ENCODE peak calls at places on chromosome 17, in six cellular contexts. L is glutamatergic neuron, C is neural crest cell, M is fibroblast of lung, K is GM12865, N is BE2C. O is an unnamed sample.

GRCh38 chr17:71099003-71099710 is 929.8 kb downstream of the KCNJ2 start:
- DNase-seq in L (no peak), M (no peak), C (no peak), K (no peak), N (no peak), O (no peak)

GRCh38 chr17:50218771-50219315 is 17.4 kb upstream of the COL1A1 start:
- DNase-seq in L (no peak), N (no peak), M (peak; percentile 98), K (no peak), C (no peak), O (peak; percentile 86)

GRCh38 chr17:38454528-38454927 is 26.3 kb downstream of the ARHGAP23 start:
- DNase-seq in C (no peak), N (peak; percentile 71), M (peak; percentile 78), L (no peak), K (no peak), O (peak; percentile 76)

GRCh38 chr17:57481901-57482300 is 225.6 kb downstream of the MSI2 start:
- DNase-seq in C (no peak), M (peak; percentile 100), L (no peak), N (no peak), K (no peak), O (peak; percentile 100)

GRCh38 chr17:77451894-77452852 is 311.4 kb downstream of the SEC14L1 start:
- DNase-seq in N (peak; percentile 81), L (peak; percentile 84), M (peak; percentile 81), C (no peak), K (peak; percentile 43), O (peak; percentile 78)

GRCh38 chr17:59357219-59357699 is 25.8 kb downstream of the YPEL2 start:
- DNase-seq in M (peak; percentile 84), K (no peak), N (no peak), L (no peak), C (no peak), O (no peak)

GRCh38 chr17:62807812-62808575 is at the start of gene MARCHF10:
- DNase-seq in N (peak; percentile 85), K (peak; percentile 15), C (no peak), L (peak; percentile 36), M (peak; percentile 27), O (no peak)

GRCh38 chr17:20281860-20282259 is 185.5 kb downstream of the LGALS9B start:
- DNase-seq in L (peak; percentile 30), K (no peak), M (peak; percentile 19), C (no peak), N (no peak), O (no peak)

GRCh38 chr17:81057079-81057730 is 22.3 kb downstream of the BAIAP2 start:
- DNase-seq in L (no peak), M (no peak), C (no peak), N (peak; percentile 71), K (no peak), O (peak; percentile 8)

GRCh38 chr17:63039342-63039741 is 73.3 kb downstream of the TANC2 start:
- DNase-seq in L (no peak), K (no peak), N (peak; percentile 9), C (no peak), M (peak; percentile 17), O (no peak)

GRCh38 chr17:63189930-63190329 is 223.9 kb downstream of the TANC2 start:
- DNase-seq in C (no peak), K (no peak), L (no peak), M (no peak), N (no peak), O (no peak)

GRCh38 chr17:2054740-2055493 is at the start of gene HIC1:
- DNase-seq in N (peak; percentile 67), L (peak; percentile 84), C (peak; percentile 73), M (peak; percentile 74), K (peak; percentile 87), O (peak; percentile 69)

GRCh38 chr17:48556534-48557401 is 11.9 kb upstream of the HOXB2 start:
- DNase-seq in K (no peak), N (no peak), L (no peak), C (no peak), M (peak; percentile 61), O (no peak)

GRCh38 chr17:63150994-63151464 is 185.0 kb downstream of the TANC2 start:
- DNase-seq in N (no peak), K (no peak), M (peak; percentile 73), C (peak; percentile 15), L (peak; percentile 26), O (peak; percentile 22)

GRCh38 chr17:58402679-58403078 is 14.7 kb downstream of the RNF43 start:
- DNase-seq in N (no peak), L (no peak), K (no peak), M (peak; percentile 81), C (no peak), O (no peak)

GRCh38 chr17:70767102-70767701 is 597.9 kb downstream of the KCNJ2 start:
- DNase-seq in M (peak; percentile 33), L (no peak), C (peak; percentile 21), K (peak; percentile 32), N (peak; percentile 19), O (peak; percentile 30)

GRCh38 chr17:43669971-43670644 is 8.4 kb upstream of the MEOX1 start:
- DNase-seq in M (peak; percentile 53), L (no peak), K (no peak), N (no peak), C (no peak), O (no peak)

GRCh38 chr17:9875441-9875840 is 29.6 kb downstream of the RCVRN start:
- DNase-seq in M (peak; percentile 90), C (no peak), L (no peak), N (no peak), K (no peak), O (peak; percentile 39)

GRCh38 chr17:57911834-57912673 is 43.2 kb downstream of the CUEDC1 start:
- DNase-seq in L (no peak), M (peak; percentile 77), C (no peak), N (peak; percentile 60), K (no peak), O (no peak)

GRCh38 chr17:30005709-30006320 is 64.4 kb downstream of the EFCAB5 start:
- DNase-seq in L (no peak), C (no peak), K (no peak), M (peak; percentile 68), N (no peak), O (no peak)
- TF ChIP-seq CTCF in L (no peak), C (no peak), K (no peak), M (no peak), N (no peak), O (no peak)

DNA sequence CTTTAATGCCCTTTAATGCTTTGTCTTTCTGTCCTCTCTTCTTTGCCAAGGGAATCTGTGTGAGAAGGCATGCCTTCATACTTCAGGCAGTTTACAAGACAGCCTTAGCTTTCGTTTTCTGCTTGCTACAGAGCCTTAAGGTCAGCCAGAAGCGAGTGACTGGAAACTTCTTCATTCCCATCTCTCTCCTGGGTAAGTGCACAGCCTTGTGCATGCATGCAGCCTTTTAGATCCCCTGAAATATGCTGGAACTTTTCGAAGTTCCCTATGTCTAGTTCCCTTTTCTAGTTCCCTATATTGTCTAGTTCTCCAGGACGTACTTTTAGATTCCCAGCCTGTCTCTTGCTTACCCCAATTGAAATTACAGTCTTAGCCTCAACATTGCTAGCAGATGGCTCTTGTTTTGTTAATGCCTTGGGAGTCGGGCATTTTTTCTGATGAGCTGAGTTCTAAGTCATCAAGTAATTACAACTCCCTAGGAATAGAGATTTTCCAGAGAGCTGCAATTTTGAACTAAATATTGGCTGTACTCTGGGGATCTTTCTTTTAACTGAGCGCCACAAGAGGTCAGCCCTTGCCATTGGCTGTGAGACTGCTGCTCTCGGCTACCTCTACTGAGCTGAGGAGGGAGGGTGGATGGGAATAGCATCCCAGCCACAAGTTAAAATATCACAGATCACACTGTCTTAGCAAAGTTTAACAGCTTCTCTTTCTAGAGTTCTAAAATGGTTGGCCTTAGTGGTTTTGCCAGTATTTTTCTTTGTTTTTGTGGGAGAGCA is 22.7 kb upstream of the PPM1D start:
- DNase-seq in L (no peak), N (no peak), K (peak; percentile 51), M (peak; percentile 47), C (no peak), O (peak; percentile 7)
- TF ChIP-seq CTCF in L (no peak), N (peak; percentile 15), K (no peak), M (peak; percentile 11), C (no peak), O (no peak)

GRCh38 chr17:17570207-17570797 is 21.2 kb downstream of the PEMT start:
- DNase-seq in N (peak; percentile 63), M (peak; percentile 12), L (peak; percentile 74), C (no peak), K (no peak), O (no peak)
- TF ChIP-seq CTCF in N (peak; percentile 59), M (peak; percentile 37), L (peak; percentile 45), C (peak; percentile 53), K (no peak), O (peak; percentile 72)

DNA sequence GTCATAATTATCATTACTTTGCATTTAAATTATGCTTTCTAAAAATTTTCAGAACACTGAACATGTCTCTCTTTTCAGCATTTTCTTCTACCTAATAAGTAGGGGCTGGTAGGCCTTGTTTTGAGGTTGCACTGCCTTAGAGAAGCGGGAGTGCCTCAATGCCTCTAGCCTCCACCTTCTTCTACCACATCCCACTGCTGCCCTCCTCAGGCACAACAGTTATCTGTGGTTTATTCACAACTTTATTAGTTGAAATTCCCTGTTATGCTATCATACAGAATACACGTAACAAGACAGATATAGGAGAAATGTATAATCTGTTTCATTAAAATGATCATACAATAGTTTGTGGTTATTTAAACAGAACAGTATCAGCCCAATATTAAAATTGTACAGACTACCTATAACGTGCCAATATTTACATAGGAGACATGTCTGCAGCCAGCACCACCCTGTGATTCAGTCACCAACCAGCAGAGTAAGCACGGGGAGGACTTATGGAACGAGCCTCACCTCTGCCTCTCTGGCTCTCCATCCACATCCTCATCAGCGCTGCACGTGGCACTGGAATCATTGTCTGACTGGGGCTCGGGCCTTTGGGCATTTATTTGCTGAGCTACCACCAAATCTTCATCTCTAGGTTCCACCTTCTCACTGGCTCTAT is 101.2 kb downstream of the TTC19 start:
- DNase-seq in N (peak; percentile 17), K (no peak), M (peak; percentile 8), L (no peak), C (no peak), O (no peak)
- TF ChIP-seq CTCF in N (peak; percentile 25), K (no peak), M (no peak), L (no peak), C (no peak), O (peak; percentile 17)

DNA sequence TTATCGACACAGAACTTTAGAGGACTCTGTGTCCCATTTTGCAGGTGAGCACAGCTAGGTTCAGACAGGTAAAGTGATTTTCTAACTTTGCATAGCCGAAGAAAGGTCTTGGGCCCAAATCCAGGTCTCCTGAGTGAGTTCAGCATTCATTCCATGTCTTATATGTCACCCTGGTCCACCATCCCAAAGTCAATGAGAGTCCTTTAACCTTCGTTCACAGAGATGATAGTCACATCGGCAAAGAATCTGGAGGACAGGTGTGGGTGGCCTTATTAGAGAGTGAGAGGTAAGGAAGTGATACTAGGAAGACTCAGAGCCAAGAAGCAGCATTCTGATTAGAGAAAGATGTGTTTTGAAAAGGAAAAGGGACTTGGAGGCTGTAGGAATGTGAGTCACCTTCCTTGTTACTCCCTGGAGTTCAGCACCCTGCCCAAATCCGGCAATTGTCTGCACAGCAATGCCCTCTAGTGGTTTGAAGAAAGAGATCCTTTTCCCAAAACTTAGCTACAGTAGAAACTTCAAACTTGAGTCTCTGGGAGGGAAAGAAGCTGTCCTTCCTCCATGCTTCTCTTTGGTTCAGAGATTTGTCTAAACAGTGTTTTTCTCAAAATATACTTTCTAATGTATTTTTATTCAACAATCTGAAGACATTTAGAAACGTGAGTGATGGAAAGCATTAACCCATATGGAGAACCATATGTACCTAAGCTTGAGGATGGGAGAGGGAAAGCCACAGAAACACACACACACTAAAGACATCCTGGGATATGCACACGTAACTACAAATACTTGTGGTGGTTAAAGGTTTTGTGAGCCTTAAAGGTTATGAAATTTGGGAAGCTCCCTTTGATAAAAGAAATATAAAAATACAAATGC is 96.4 kb upstream of the SHISA6 start:
- DNase-seq in N (no peak), M (no peak), K (peak; percentile 17), C (peak; percentile 23), L (peak; percentile 26), O (peak; percentile 35)
- TF ChIP-seq CTCF in N (peak; percentile 36), M (no peak), K (peak; percentile 50), C (peak; percentile 79), L (peak; percentile 76), O (peak; percentile 72)

GRCh38 chr17:44961921-44962350 is 6.2 kb downstream of the C1QL1 start:
- DNase-seq in K (no peak), M (no peak), C (no peak), L (no peak), N (peak; percentile 53), O (no peak)
- TF ChIP-seq CTCF in K (no peak), M (no peak), C (no peak), L (no peak), N (peak; percentile 52), O (no peak)